ENCODE peak calls at places on chromosomes 3 and 15, in ten cellular contexts. One of them, this sample, is unnamed.

GRCh38 chr3:107674371-107674770 is 151.6 kb downstream of the BBX start:
- DNase-seq in mammary epithelial cell: no peak
- DNase-seq in activated effector memory CD4-positive, alpha-beta T cell treated with anti-CD3 and anti-CD28 coated beads, Interleukin-2, amount 50 U/mL, for 16 hours: no peak
- DNase-seq in stimulated activated CD4-positive, alpha-beta T cell treated with anti-CD3 and anti-CD28 coated beads, Interleukin-2, amount 100 ng/mL, for 24 hours: no peak
- DNase-seq in AML-193: no peak
- DNase-seq in HTR-8/SVneo: no peak
- DNase-seq in stimulated activated CD8-positive, alpha-beta memory T cell treated with anti-CD3 and anti-CD28 coated beads, Interleukin-4, amount 100 ng/mL, for 24 hours: no peak
- DNase-seq in neural progenitor cell: peak; percentile 32
- DNase-seq in NAMALWA: no peak
- DNase-seq in bronchial epithelial cell: no peak
- DNase-seq in this sample: no peak

GRCh38 chr3:101868534-101869464 is 19.5 kb downstream of the NFKBIZ start:
- DNase-seq in mammary epithelial cell: no peak
- DNase-seq in activated effector memory CD4-positive, alpha-beta T cell treated with anti-CD3 and anti-CD28 coated beads, Interleukin-2, amount 50 U/mL, for 16 hours: no peak
- DNase-seq in stimulated activated CD4-positive, alpha-beta T cell treated with anti-CD3 and anti-CD28 coated beads, Interleukin-2, amount 100 ng/mL, for 24 hours: no peak
- DNase-seq in AML-193: no peak
- DNase-seq in HTR-8/SVneo: no peak
- DNase-seq in stimulated activated CD8-positive, alpha-beta memory T cell treated with anti-CD3 and anti-CD28 coated beads, Interleukin-4, amount 100 ng/mL, for 24 hours: no peak
- DNase-seq in neural progenitor cell: no peak
- DNase-seq in NAMALWA: no peak
- DNase-seq in bronchial epithelial cell: peak; percentile 64
- DNase-seq in this sample: no peak

GRCh38 chr15:58282060-58282708 is 144.0 kb downstream of the AQP9 start:
- DNase-seq in mammary epithelial cell: no peak
- DNase-seq in activated effector memory CD4-positive, alpha-beta T cell treated with anti-CD3 and anti-CD28 coated beads, Interleukin-2, amount 50 U/mL, for 16 hours: no peak
- DNase-seq in stimulated activated CD4-positive, alpha-beta T cell treated with anti-CD3 and anti-CD28 coated beads, Interleukin-2, amount 100 ng/mL, for 24 hours: no peak
- DNase-seq in AML-193: no peak
- DNase-seq in HTR-8/SVneo: no peak
- DNase-seq in stimulated activated CD8-positive, alpha-beta memory T cell treated with anti-CD3 and anti-CD28 coated beads, Interleukin-4, amount 100 ng/mL, for 24 hours: no peak
- DNase-seq in neural progenitor cell: peak; percentile 21
- DNase-seq in NAMALWA: no peak
- DNase-seq in bronchial epithelial cell: no peak
- DNase-seq in this sample: no peak

GRCh38 chr3:183892610-183893214 is 8.0 kb upstream of the PARL start:
- DNase-seq in mammary epithelial cell: no peak
- DNase-seq in activated effector memory CD4-positive, alpha-beta T cell treated with anti-CD3 and anti-CD28 coated beads, Interleukin-2, amount 50 U/mL, for 16 hours: no peak
- DNase-seq in stimulated activated CD4-positive, alpha-beta T cell treated with anti-CD3 and anti-CD28 coated beads, Interleukin-2, amount 100 ng/mL, for 24 hours: no peak
- DNase-seq in AML-193: no peak
- DNase-seq in HTR-8/SVneo: no peak
- DNase-seq in stimulated activated CD8-positive, alpha-beta memory T cell treated with anti-CD3 and anti-CD28 coated beads, Interleukin-4, amount 100 ng/mL, for 24 hours: no peak
- DNase-seq in neural progenitor cell: no peak
- DNase-seq in NAMALWA: no peak
- DNase-seq in bronchial epithelial cell: no peak
- DNase-seq in this sample: no peak

GRCh38 chr3:86988235-86988634 is 2.7 kb downstream of the VGLL3 start:
- DNase-seq in mammary epithelial cell: peak; percentile 77
- DNase-seq in activated effector memory CD4-positive, alpha-beta T cell treated with anti-CD3 and anti-CD28 coated beads, Interleukin-2, amount 50 U/mL, for 16 hours: no peak
- DNase-seq in stimulated activated CD4-positive, alpha-beta T cell treated with anti-CD3 and anti-CD28 coated beads, Interleukin-2, amount 100 ng/mL, for 24 hours: no peak
- DNase-seq in AML-193: no peak
- DNase-seq in HTR-8/SVneo: peak; percentile 41
- DNase-seq in stimulated activated CD8-positive, alpha-beta memory T cell treated with anti-CD3 and anti-CD28 coated beads, Interleukin-4, amount 100 ng/mL, for 24 hours: no peak
- DNase-seq in neural progenitor cell: no peak
- DNase-seq in NAMALWA: no peak
- DNase-seq in bronchial epithelial cell: peak; percentile 92
- DNase-seq in this sample: no peak

GRCh38 chr15:91784973-91785709 is 68.4 kb upstream of the SLCO3A1 start:
- DNase-seq in mammary epithelial cell: peak; percentile 34
- DNase-seq in activated effector memory CD4-positive, alpha-beta T cell treated with anti-CD3 and anti-CD28 coated beads, Interleukin-2, amount 50 U/mL, for 16 hours: no peak
- DNase-seq in stimulated activated CD4-positive, alpha-beta T cell treated with anti-CD3 and anti-CD28 coated beads, Interleukin-2, amount 100 ng/mL, for 24 hours: no peak
- DNase-seq in AML-193: no peak
- DNase-seq in HTR-8/SVneo: no peak
- DNase-seq in stimulated activated CD8-positive, alpha-beta memory T cell treated with anti-CD3 and anti-CD28 coated beads, Interleukin-4, amount 100 ng/mL, for 24 hours: no peak
- DNase-seq in neural progenitor cell: no peak
- DNase-seq in NAMALWA: no peak
- DNase-seq in bronchial epithelial cell: peak; percentile 18
- DNase-seq in this sample: no peak

GRCh38 chr3:38039101-38039898 is at the start of gene DLEC1:
- DNase-seq in mammary epithelial cell: no peak
- DNase-seq in activated effector memory CD4-positive, alpha-beta T cell treated with anti-CD3 and anti-CD28 coated beads, Interleukin-2, amount 50 U/mL, for 16 hours: peak; percentile 92
- DNase-seq in stimulated activated CD4-positive, alpha-beta T cell treated with anti-CD3 and anti-CD28 coated beads, Interleukin-2, amount 100 ng/mL, for 24 hours: peak; percentile 79
- DNase-seq in AML-193: peak; percentile 70
- DNase-seq in HTR-8/SVneo: no peak
- DNase-seq in stimulated activated CD8-positive, alpha-beta memory T cell treated with anti-CD3 and anti-CD28 coated beads, Interleukin-4, amount 100 ng/mL, for 24 hours: peak; percentile 64
- DNase-seq in neural progenitor cell: peak; percentile 92
- DNase-seq in NAMALWA: no peak
- DNase-seq in bronchial epithelial cell: peak; percentile 76
- DNase-seq in this sample: peak; percentile 4

GRCh38 chr15:81292516-81293001 is 31.4 kb downstream of the STARD5 start:
- DNase-seq in mammary epithelial cell: no peak
- DNase-seq in activated effector memory CD4-positive, alpha-beta T cell treated with anti-CD3 and anti-CD28 coated beads, Interleukin-2, amount 50 U/mL, for 16 hours: peak; percentile 84
- DNase-seq in stimulated activated CD4-positive, alpha-beta T cell treated with anti-CD3 and anti-CD28 coated beads, Interleukin-2, amount 100 ng/mL, for 24 hours: peak; percentile 58
- DNase-seq in AML-193: no peak
- DNase-seq in HTR-8/SVneo: no peak
- DNase-seq in stimulated activated CD8-positive, alpha-beta memory T cell treated with anti-CD3 and anti-CD28 coated beads, Interleukin-4, amount 100 ng/mL, for 24 hours: no peak
- DNase-seq in neural progenitor cell: no peak
- DNase-seq in NAMALWA: peak; percentile 82
- DNase-seq in bronchial epithelial cell: no peak
- DNase-seq in this sample: no peak

GRCh38 chr15:78928616-78929093 is 16.2 kb downstream of the CTSH start:
- DNase-seq in mammary epithelial cell: no peak
- DNase-seq in activated effector memory CD4-positive, alpha-beta T cell treated with anti-CD3 and anti-CD28 coated beads, Interleukin-2, amount 50 U/mL, for 16 hours: no peak
- DNase-seq in stimulated activated CD4-positive, alpha-beta T cell treated with anti-CD3 and anti-CD28 coated beads, Interleukin-2, amount 100 ng/mL, for 24 hours: no peak
- DNase-seq in AML-193: no peak
- DNase-seq in HTR-8/SVneo: no peak
- DNase-seq in stimulated activated CD8-positive, alpha-beta memory T cell treated with anti-CD3 and anti-CD28 coated beads, Interleukin-4, amount 100 ng/mL, for 24 hours: no peak
- DNase-seq in neural progenitor cell: no peak
- DNase-seq in NAMALWA: no peak
- DNase-seq in bronchial epithelial cell: no peak
- DNase-seq in this sample: no peak

GRCh38 chr3:13282528-13282985 is 137.6 kb downstream of the NUP210 start:
- DNase-seq in mammary epithelial cell: no peak
- DNase-seq in activated effector memory CD4-positive, alpha-beta T cell treated with anti-CD3 and anti-CD28 coated beads, Interleukin-2, amount 50 U/mL, for 16 hours: no peak
- DNase-seq in stimulated activated CD4-positive, alpha-beta T cell treated with anti-CD3 and anti-CD28 coated beads, Interleukin-2, amount 100 ng/mL, for 24 hours: peak; percentile 42
- DNase-seq in AML-193: no peak
- DNase-seq in HTR-8/SVneo: no peak
- DNase-seq in stimulated activated CD8-positive, alpha-beta memory T cell treated with anti-CD3 and anti-CD28 coated beads, Interleukin-4, amount 100 ng/mL, for 24 hours: no peak
- DNase-seq in neural progenitor cell: peak; percentile 77
- DNase-seq in NAMALWA: no peak
- DNase-seq in bronchial epithelial cell: no peak
- DNase-seq in this sample: no peak

GRCh38 chr3:102006812-102007485 is 157.6 kb downstream of the NFKBIZ start:
- DNase-seq in mammary epithelial cell: peak; percentile 84
- DNase-seq in activated effector memory CD4-positive, alpha-beta T cell treated with anti-CD3 and anti-CD28 coated beads, Interleukin-2, amount 50 U/mL, for 16 hours: no peak
- DNase-seq in stimulated activated CD4-positive, alpha-beta T cell treated with anti-CD3 and anti-CD28 coated beads, Interleukin-2, amount 100 ng/mL, for 24 hours: no peak
- DNase-seq in AML-193: no peak
- DNase-seq in HTR-8/SVneo: peak; percentile 53
- DNase-seq in stimulated activated CD8-positive, alpha-beta memory T cell treated with anti-CD3 and anti-CD28 coated beads, Interleukin-4, amount 100 ng/mL, for 24 hours: no peak
- DNase-seq in neural progenitor cell: no peak
- DNase-seq in NAMALWA: no peak
- DNase-seq in bronchial epithelial cell: peak; percentile 93
- DNase-seq in this sample: peak; percentile 16

GRCh38 chr3:732326-732928 is 360.4 kb upstream of the CNTN6 start:
- DNase-seq in mammary epithelial cell: no peak
- DNase-seq in activated effector memory CD4-positive, alpha-beta T cell treated with anti-CD3 and anti-CD28 coated beads, Interleukin-2, amount 50 U/mL, for 16 hours: no peak
- DNase-seq in stimulated activated CD4-positive, alpha-beta T cell treated with anti-CD3 and anti-CD28 coated beads, Interleukin-2, amount 100 ng/mL, for 24 hours: no peak
- DNase-seq in AML-193: no peak
- DNase-seq in HTR-8/SVneo: no peak
- DNase-seq in stimulated activated CD8-positive, alpha-beta memory T cell treated with anti-CD3 and anti-CD28 coated beads, Interleukin-4, amount 100 ng/mL, for 24 hours: no peak
- DNase-seq in neural progenitor cell: no peak
- DNase-seq in NAMALWA: no peak
- DNase-seq in bronchial epithelial cell: no peak
- DNase-seq in this sample: no peak

GRCh38 chr3:157493627-157494550 is 9.3 kb downstream of the VEPH1 start:
- DNase-seq in mammary epithelial cell: peak; percentile 30
- DNase-seq in activated effector memory CD4-positive, alpha-beta T cell treated with anti-CD3 and anti-CD28 coated beads, Interleukin-2, amount 50 U/mL, for 16 hours: no peak
- DNase-seq in stimulated activated CD4-positive, alpha-beta T cell treated with anti-CD3 and anti-CD28 coated beads, Interleukin-2, amount 100 ng/mL, for 24 hours: no peak
- DNase-seq in AML-193: peak; percentile 57
- DNase-seq in HTR-8/SVneo: no peak
- DNase-seq in stimulated activated CD8-positive, alpha-beta memory T cell treated with anti-CD3 and anti-CD28 coated beads, Interleukin-4, amount 100 ng/mL, for 24 hours: no peak
- DNase-seq in neural progenitor cell: peak; percentile 52
- DNase-seq in NAMALWA: peak; percentile 76
- DNase-seq in bronchial epithelial cell: peak; percentile 55
- DNase-seq in this sample: peak; percentile 53

GRCh38 chr15:91948001-91948608 is 94.6 kb downstream of the SLCO3A1 start:
- DNase-seq in mammary epithelial cell: peak; percentile 95
- DNase-seq in activated effector memory CD4-positive, alpha-beta T cell treated with anti-CD3 and anti-CD28 coated beads, Interleukin-2, amount 50 U/mL, for 16 hours: no peak
- DNase-seq in stimulated activated CD4-positive, alpha-beta T cell treated with anti-CD3 and anti-CD28 coated beads, Interleukin-2, amount 100 ng/mL, for 24 hours: no peak
- DNase-seq in AML-193: no peak
- DNase-seq in HTR-8/SVneo: no peak
- DNase-seq in stimulated activated CD8-positive, alpha-beta memory T cell treated with anti-CD3 and anti-CD28 coated beads, Interleukin-4, amount 100 ng/mL, for 24 hours: no peak
- DNase-seq in neural progenitor cell: peak; percentile 39
- DNase-seq in NAMALWA: no peak
- DNase-seq in bronchial epithelial cell: peak; percentile 95
- DNase-seq in this sample: no peak

GRCh38 chr3:45579251-45579650 is 15.3 kb upstream of the LIMD1 start:
- DNase-seq in mammary epithelial cell: peak; percentile 37
- DNase-seq in activated effector memory CD4-positive, alpha-beta T cell treated with anti-CD3 and anti-CD28 coated beads, Interleukin-2, amount 50 U/mL, for 16 hours: no peak
- DNase-seq in stimulated activated CD4-positive, alpha-beta T cell treated with anti-CD3 and anti-CD28 coated beads, Interleukin-2, amount 100 ng/mL, for 24 hours: no peak
- DNase-seq in AML-193: no peak
- DNase-seq in HTR-8/SVneo: no peak
- DNase-seq in stimulated activated CD8-positive, alpha-beta memory T cell treated with anti-CD3 and anti-CD28 coated beads, Interleukin-4, amount 100 ng/mL, for 24 hours: no peak
- DNase-seq in neural progenitor cell: no peak
- DNase-seq in NAMALWA: no peak
- DNase-seq in bronchial epithelial cell: peak; percentile 64
- DNase-seq in this sample: no peak

GRCh38 chr3:175951047-175951694 is 1092.0 kb downstream of the NAALADL2 start:
- DNase-seq in mammary epithelial cell: no peak
- DNase-seq in activated effector memory CD4-positive, alpha-beta T cell treated with anti-CD3 and anti-CD28 coated beads, Interleukin-2, amount 50 U/mL, for 16 hours: no peak
- DNase-seq in stimulated activated CD4-positive, alpha-beta T cell treated with anti-CD3 and anti-CD28 coated beads, Interleukin-2, amount 100 ng/mL, for 24 hours: no peak
- DNase-seq in AML-193: no peak
- DNase-seq in HTR-8/SVneo: peak; percentile 15
- DNase-seq in stimulated activated CD8-positive, alpha-beta memory T cell treated with anti-CD3 and anti-CD28 coated beads, Interleukin-4, amount 100 ng/mL, for 24 hours: no peak
- DNase-seq in neural progenitor cell: no peak
- DNase-seq in NAMALWA: no peak
- DNase-seq in bronchial epithelial cell: peak; percentile 20
- DNase-seq in this sample: no peak

GRCh38 chr3:8152826-8153418 is 348.7 kb upstream of the LMCD1 start:
- DNase-seq in mammary epithelial cell: no peak
- DNase-seq in activated effector memory CD4-positive, alpha-beta T cell treated with anti-CD3 and anti-CD28 coated beads, Interleukin-2, amount 50 U/mL, for 16 hours: no peak
- DNase-seq in stimulated activated CD4-positive, alpha-beta T cell treated with anti-CD3 and anti-CD28 coated beads, Interleukin-2, amount 100 ng/mL, for 24 hours: no peak
- DNase-seq in AML-193: no peak
- DNase-seq in HTR-8/SVneo: no peak
- DNase-seq in stimulated activated CD8-positive, alpha-beta memory T cell treated with anti-CD3 and anti-CD28 coated beads, Interleukin-4, amount 100 ng/mL, for 24 hours: no peak
- DNase-seq in neural progenitor cell: no peak
- DNase-seq in NAMALWA: no peak
- DNase-seq in bronchial epithelial cell: no peak
- DNase-seq in this sample: no peak

GRCh38 chr3:72756900-72757299 is 91.3 kb downstream of the SHQ1 start:
- DNase-seq in mammary epithelial cell: no peak
- DNase-seq in activated effector memory CD4-positive, alpha-beta T cell treated with anti-CD3 and anti-CD28 coated beads, Interleukin-2, amount 50 U/mL, for 16 hours: no peak
- DNase-seq in stimulated activated CD4-positive, alpha-beta T cell treated with anti-CD3 and anti-CD28 coated beads, Interleukin-2, amount 100 ng/mL, for 24 hours: peak; percentile 18
- DNase-seq in AML-193: no peak
- DNase-seq in HTR-8/SVneo: no peak
- DNase-seq in stimulated activated CD8-positive, alpha-beta memory T cell treated with anti-CD3 and anti-CD28 coated beads, Interleukin-4, amount 100 ng/mL, for 24 hours: no peak
- DNase-seq in neural progenitor cell: no peak
- DNase-seq in NAMALWA: peak; percentile 80
- DNase-seq in bronchial epithelial cell: no peak
- DNase-seq in this sample: peak; percentile 69

GRCh38 chr3:182692685-182693084 is 100.6 kb upstream of the ATP11B start:
- DNase-seq in mammary epithelial cell: no peak
- DNase-seq in activated effector memory CD4-positive, alpha-beta T cell treated with anti-CD3 and anti-CD28 coated beads, Interleukin-2, amount 50 U/mL, for 16 hours: no peak
- DNase-seq in stimulated activated CD4-positive, alpha-beta T cell treated with anti-CD3 and anti-CD28 coated beads, Interleukin-2, amount 100 ng/mL, for 24 hours: no peak
- DNase-seq in AML-193: peak; percentile 100
- DNase-seq in HTR-8/SVneo: no peak
- DNase-seq in stimulated activated CD8-positive, alpha-beta memory T cell treated with anti-CD3 and anti-CD28 coated beads, Interleukin-4, amount 100 ng/mL, for 24 hours: no peak
- DNase-seq in neural progenitor cell: no peak
- DNase-seq in NAMALWA: no peak
- DNase-seq in bronchial epithelial cell: no peak
- DNase-seq in this sample: peak; percentile 93

GRCh38 chr3:65844370-65844769 is 194.3 kb downstream of the MAGI1 start:
- DNase-seq in mammary epithelial cell: no peak
- DNase-seq in activated effector memory CD4-positive, alpha-beta T cell treated with anti-CD3 and anti-CD28 coated beads, Interleukin-2, amount 50 U/mL, for 16 hours: no peak
- DNase-seq in stimulated activated CD4-positive, alpha-beta T cell treated with anti-CD3 and anti-CD28 coated beads, Interleukin-2, amount 100 ng/mL, for 24 hours: no peak
- DNase-seq in AML-193: no peak
- DNase-seq in HTR-8/SVneo: no peak
- DNase-seq in stimulated activated CD8-positive, alpha-beta memory T cell treated with anti-CD3 and anti-CD28 coated beads, Interleukin-4, amount 100 ng/mL, for 24 hours: no peak
- DNase-seq in neural progenitor cell: no peak
- DNase-seq in NAMALWA: no peak
- DNase-seq in bronchial epithelial cell: no peak
- DNase-seq in this sample: no peak

GRCh38 chr3:152703245-152703900 is 131.6 kb upstream of the P2RY1 start:
- DNase-seq in mammary epithelial cell: no peak
- DNase-seq in activated effector memory CD4-positive, alpha-beta T cell treated with anti-CD3 and anti-CD28 coated beads, Interleukin-2, amount 50 U/mL, for 16 hours: no peak
- DNase-seq in stimulated activated CD4-positive, alpha-beta T cell treated with anti-CD3 and anti-CD28 coated beads, Interleukin-2, amount 100 ng/mL, for 24 hours: no peak
- DNase-seq in AML-193: no peak
- DNase-seq in HTR-8/SVneo: no peak
- DNase-seq in stimulated activated CD8-positive, alpha-beta memory T cell treated with anti-CD3 and anti-CD28 coated beads, Interleukin-4, amount 100 ng/mL, for 24 hours: no peak
- DNase-seq in neural progenitor cell: no peak
- DNase-seq in NAMALWA: no peak
- DNase-seq in bronchial epithelial cell: peak; percentile 69
- DNase-seq in this sample: no peak

GRCh38 chr3:65857327-65857726 is 181.4 kb downstream of the MAGI1 start:
- DNase-seq in mammary epithelial cell: no peak
- DNase-seq in activated effector memory CD4-positive, alpha-beta T cell treated with anti-CD3 and anti-CD28 coated beads, Interleukin-2, amount 50 U/mL, for 16 hours: no peak
- DNase-seq in stimulated activated CD4-positive, alpha-beta T cell treated with anti-CD3 and anti-CD28 coated beads, Interleukin-2, amount 100 ng/mL, for 24 hours: no peak
- DNase-seq in AML-193: no peak
- DNase-seq in HTR-8/SVneo: no peak
- DNase-seq in stimulated activated CD8-positive, alpha-beta memory T cell treated with anti-CD3 and anti-CD28 coated beads, Interleukin-4, amount 100 ng/mL, for 24 hours: no peak
- DNase-seq in neural progenitor cell: no peak
- DNase-seq in NAMALWA: no peak
- DNase-seq in bronchial epithelial cell: no peak
- DNase-seq in this sample: no peak

GRCh38 chr3:184169896-184170875 is 4.5 kb upstream of the AP2M1 start:
- DNase-seq in mammary epithelial cell: no peak
- DNase-seq in activated effector memory CD4-positive, alpha-beta T cell treated with anti-CD3 and anti-CD28 coated beads, Interleukin-2, amount 50 U/mL, for 16 hours: no peak
- DNase-seq in stimulated activated CD4-positive, alpha-beta T cell treated with anti-CD3 and anti-CD28 coated beads, Interleukin-2, amount 100 ng/mL, for 24 hours: no peak
- DNase-seq in AML-193: no peak
- DNase-seq in HTR-8/SVneo: no peak
- DNase-seq in stimulated activated CD8-positive, alpha-beta memory T cell treated with anti-CD3 and anti-CD28 coated beads, Interleukin-4, amount 100 ng/mL, for 24 hours: no peak
- DNase-seq in neural progenitor cell: no peak
- DNase-seq in NAMALWA: no peak
- DNase-seq in bronchial epithelial cell: no peak
- DNase-seq in this sample: no peak

GRCh38 chr15:22942306-22942855 is 37.8 kb downstream of the CYFIP1 start:
- DNase-seq in mammary epithelial cell: no peak
- DNase-seq in activated effector memory CD4-positive, alpha-beta T cell treated with anti-CD3 and anti-CD28 coated beads, Interleukin-2, amount 50 U/mL, for 16 hours: no peak
- DNase-seq in stimulated activated CD4-positive, alpha-beta T cell treated with anti-CD3 and anti-CD28 coated beads, Interleukin-2, amount 100 ng/mL, for 24 hours: no peak
- DNase-seq in AML-193: no peak
- DNase-seq in HTR-8/SVneo: no peak
- DNase-seq in stimulated activated CD8-positive, alpha-beta memory T cell treated with anti-CD3 and anti-CD28 coated beads, Interleukin-4, amount 100 ng/mL, for 24 hours: no peak
- DNase-seq in neural progenitor cell: no peak
- DNase-seq in NAMALWA: no peak
- DNase-seq in bronchial epithelial cell: no peak
- DNase-seq in this sample: no peak

GRCh38 chr15:81308260-81308659 is 15.7 kb downstream of the STARD5 start:
- DNase-seq in mammary epithelial cell: no peak
- DNase-seq in activated effector memory CD4-positive, alpha-beta T cell treated with anti-CD3 and anti-CD28 coated beads, Interleukin-2, amount 50 U/mL, for 16 hours: peak; percentile 49
- DNase-seq in stimulated activated CD4-positive, alpha-beta T cell treated with anti-CD3 and anti-CD28 coated beads, Interleukin-2, amount 100 ng/mL, for 24 hours: no peak
- DNase-seq in AML-193: no peak
- DNase-seq in HTR-8/SVneo: no peak
- DNase-seq in stimulated activated CD8-positive, alpha-beta memory T cell treated with anti-CD3 and anti-CD28 coated beads, Interleukin-4, amount 100 ng/mL, for 24 hours: no peak
- DNase-seq in neural progenitor cell: no peak
- DNase-seq in NAMALWA: no peak
- DNase-seq in bronchial epithelial cell: no peak
- DNase-seq in this sample: no peak

GRCh38 chr15:40420793-40421192 is 15.2 kb downstream of the IVD start:
- DNase-seq in mammary epithelial cell: peak; percentile 62
- DNase-seq in activated effector memory CD4-positive, alpha-beta T cell treated with anti-CD3 and anti-CD28 coated beads, Interleukin-2, amount 50 U/mL, for 16 hours: no peak
- DNase-seq in stimulated activated CD4-positive, alpha-beta T cell treated with anti-CD3 and anti-CD28 coated beads, Interleukin-2, amount 100 ng/mL, for 24 hours: no peak
- DNase-seq in AML-193: no peak
- DNase-seq in HTR-8/SVneo: no peak
- DNase-seq in stimulated activated CD8-positive, alpha-beta memory T cell treated with anti-CD3 and anti-CD28 coated beads, Interleukin-4, amount 100 ng/mL, for 24 hours: no peak
- DNase-seq in neural progenitor cell: no peak
- DNase-seq in NAMALWA: no peak
- DNase-seq in bronchial epithelial cell: peak; percentile 56
- DNase-seq in this sample: no peak

GRCh38 chr15:66780973-66781718 is 79.1 kb downstream of the SMAD6 start:
- DNase-seq in mammary epithelial cell: no peak
- DNase-seq in activated effector memory CD4-positive, alpha-beta T cell treated with anti-CD3 and anti-CD28 coated beads, Interleukin-2, amount 50 U/mL, for 16 hours: peak; percentile 14
- DNase-seq in stimulated activated CD4-positive, alpha-beta T cell treated with anti-CD3 and anti-CD28 coated beads, Interleukin-2, amount 100 ng/mL, for 24 hours: no peak
- DNase-seq in AML-193: no peak
- DNase-seq in HTR-8/SVneo: no peak
- DNase-seq in stimulated activated CD8-positive, alpha-beta memory T cell treated with anti-CD3 and anti-CD28 coated beads, Interleukin-4, amount 100 ng/mL, for 24 hours: no peak
- DNase-seq in neural progenitor cell: no peak
- DNase-seq in NAMALWA: no peak
- DNase-seq in bronchial epithelial cell: no peak
- DNase-seq in this sample: no peak

GRCh38 chr15:64690008-64690407 is 85.4 kb downstream of the RBPMS2 start:
- DNase-seq in mammary epithelial cell: no peak
- DNase-seq in activated effector memory CD4-positive, alpha-beta T cell treated with anti-CD3 and anti-CD28 coated beads, Interleukin-2, amount 50 U/mL, for 16 hours: no peak
- DNase-seq in stimulated activated CD4-positive, alpha-beta T cell treated with anti-CD3 and anti-CD28 coated beads, Interleukin-2, amount 100 ng/mL, for 24 hours: no peak
- DNase-seq in AML-193: no peak
- DNase-seq in HTR-8/SVneo: no peak
- DNase-seq in stimulated activated CD8-positive, alpha-beta memory T cell treated with anti-CD3 and anti-CD28 coated beads, Interleukin-4, amount 100 ng/mL, for 24 hours: no peak
- DNase-seq in neural progenitor cell: no peak
- DNase-seq in NAMALWA: no peak
- DNase-seq in bronchial epithelial cell: no peak
- DNase-seq in this sample: no peak